ENCODE peak calls at places on chromosome 16, in eight cellular contexts. Z, V, H, N, F, R, W and Y are unnamed samples.

GRCh38 chr16:5903153-5903552 is 805.6 kb upstream of the EEF2KMT start:
- DNase-seq in N (no peak), V (no peak), H (no peak), W (no peak), F (no peak), Z (no peak), R (no peak), Y (no peak)

GRCh38 chr16:87297918-87298631 is 19.1 kb downstream of the C16orf95 start:
- DNase-seq in F (peak; percentile 1), V (no peak), H (peak; percentile 91), Z (no peak), R (no peak), W (peak; percentile 57), N (no peak), Y (no peak)

GRCh38 chr16:66604376-66605176 is at the start of gene CMTM3:
- DNase-seq in W (peak; percentile 88), V (no peak), H (peak; percentile 67), Z (no peak), R (no peak), F (peak; percentile 50), N (peak; percentile 60), Y (no peak)

GRCh38 chr16:24525970-24526559 is 13.3 kb upstream of the RBBP6 start:
- DNase-seq in W (peak; percentile 24), N (no peak), Z (peak; percentile 20), V (peak; percentile 38), R (no peak), F (no peak), H (no peak), Y (peak; percentile 50)

GRCh38 chr16:73565925-73566324 is 518.0 kb upstream of the ZFHX3 start:
- DNase-seq in H (no peak), Z (no peak), R (no peak), F (no peak), V (no peak), N (no peak), W (no peak), Y (no peak)

GRCh38 chr16:1712791-1713261 is 6.8 kb downstream of the MAPK8IP3 start:
- DNase-seq in H (no peak), W (no peak), V (no peak), F (no peak), N (no peak), Z (no peak), R (no peak), Y (no peak)

GRCh38 chr16:84839956-84840355 is 20.2 kb downstream of the CRISPLD2 start:
- DNase-seq in H (no peak), W (no peak), N (no peak), V (peak; percentile 61), F (no peak), R (no peak), Z (no peak), Y (no peak)

GRCh38 chr16:58513874-58514273 is 1.4 kb upstream of the SETD6 start:
- DNase-seq in W (no peak), Z (no peak), H (no peak), F (no peak), R (no peak), V (no peak), N (no peak), Y (no peak)

GRCh38 chr16:1281517-1281916 is 25.6 kb downstream of the TPSD1 start:
- DNase-seq in F (no peak), V (no peak), Z (no peak), N (no peak), W (no peak), H (no peak), R (no peak), Y (no peak)

GRCh38 chr16:84286568-84287220 is 8.0 kb upstream of the WFDC1 start:
- DNase-seq in F (no peak), V (no peak), H (no peak), Z (no peak), W (no peak), R (no peak), N (no peak), Y (no peak)

GRCh38 chr16:75086281-75086680 is 30.3 kb downstream of the LDHD start:
- DNase-seq in H (no peak), Z (no peak), V (no peak), W (no peak), R (no peak), F (no peak), N (no peak), Y (no peak)

GRCh38 chr16:59612094-59612493 is 878.0 kb upstream of the GOT2 start:
- DNase-seq in H (no peak), W (no peak), V (no peak), R (no peak), N (no peak), Z (no peak), F (no peak), Y (no peak)

GRCh38 chr16:6165330-6165984 is 1067.9 kb upstream of the EEF2KMT start:
- DNase-seq in H (no peak), Z (no peak), V (no peak), F (no peak), W (no peak), R (no peak), N (no peak), Y (no peak)

GRCh38 chr16:1972490-1972877 is 631 bp downstream of the TBL3 start:
- DNase-seq in R (no peak), N (no peak), Z (no peak), F (no peak), V (no peak), H (no peak), W (no peak), Y (no peak)

GRCh38 chr16:88922114-88922825 is 54.7 kb downstream of the CBFA2T3 start:
- DNase-seq in W (no peak), H (peak; percentile 65), Z (peak; percentile 55), F (no peak), N (peak; percentile 77), V (no peak), R (no peak), Y (no peak)

GRCh38 chr16:81945665-81946064 is 65.6 kb downstream of the SDR42E1 start:
- DNase-seq in N (no peak), R (peak; percentile 21), H (no peak), F (no peak), W (no peak), V (peak; percentile 10), Z (peak; percentile 25), Y (no peak)